ENCODE peak calls at places on chromosomes 3 and 15, in six cellular contexts. Z is Calu3, D is AG04450, J is GM23338, H is astrocyte of the spinal cord, F is H9. M is an unnamed sample.

GRCh38 chr15:58438956-58439355 is 7.2 kb downstream of the LIPC start:
- DNase-seq in Z (peak; percentile 45), D (peak; percentile 13), J (peak; percentile 69), H (peak; percentile 31), F (peak; percentile 44), M (peak; percentile 29)

GRCh38 chr3:69747511-69748248 is 8.4 kb downstream of the MITF start:
- DNase-seq in Z (no peak), D (no peak), J (no peak), H (no peak), F (no peak), M (no peak)

GRCh38 chr15:69391046-69391757 is 22.9 kb upstream of the KIF23 start:
- DNase-seq in Z (no peak), D (no peak), J (no peak), H (no peak), F (no peak), M (no peak)

GRCh38 chr3:58680896-58681525 is 14.4 kb upstream of the FAM3D start:
- DNase-seq in Z (no peak), D (no peak), J (no peak), H (no peak), F (no peak), M (no peak)

GRCh38 chr3:126835472-126836219 is 131.6 kb downstream of the CHCHD6 start:
- DNase-seq in Z (no peak), D (peak; percentile 37), J (peak; percentile 36), H (peak; percentile 56), F (no peak), M (no peak)

GRCh38 chr3:120879401-120879800 is 28.6 kb upstream of the STXBP5L start:
- DNase-seq in Z (no peak), D (no peak), J (no peak), H (no peak), F (no peak), M (no peak)

GRCh38 chr15:65862682-65863081 is 6.6 kb upstream of the RAB11A start:
- DNase-seq in Z (peak; percentile 49), D (no peak), J (peak; percentile 93), H (peak; percentile 61), F (peak; percentile 95), M (peak; percentile 55)

GRCh38 chr3:13378155-13378554 is 42.0 kb downstream of the NUP210 start:
- DNase-seq in Z (no peak), D (no peak), J (no peak), H (peak; percentile 15), F (no peak), M (no peak)

GRCh38 chr3:143934791-143935190 is 36.8 kb upstream of the DIPK2A start:
- DNase-seq in Z (no peak), D (no peak), J (no peak), H (no peak), F (no peak), M (no peak)

GRCh38 chr3:180804871-180805430 is 107.5 kb upstream of the FXR1 start:
- DNase-seq in Z (no peak), D (no peak), J (peak; percentile 92), H (peak; percentile 55), F (peak; percentile 79), M (peak; percentile 41)
- TF ChIP-seq CTCF in Z (peak; percentile 26), D (peak; percentile 39), J (peak; percentile 88), H (peak; percentile 48), F (peak; percentile 72), M (peak; percentile 17)

DNA sequence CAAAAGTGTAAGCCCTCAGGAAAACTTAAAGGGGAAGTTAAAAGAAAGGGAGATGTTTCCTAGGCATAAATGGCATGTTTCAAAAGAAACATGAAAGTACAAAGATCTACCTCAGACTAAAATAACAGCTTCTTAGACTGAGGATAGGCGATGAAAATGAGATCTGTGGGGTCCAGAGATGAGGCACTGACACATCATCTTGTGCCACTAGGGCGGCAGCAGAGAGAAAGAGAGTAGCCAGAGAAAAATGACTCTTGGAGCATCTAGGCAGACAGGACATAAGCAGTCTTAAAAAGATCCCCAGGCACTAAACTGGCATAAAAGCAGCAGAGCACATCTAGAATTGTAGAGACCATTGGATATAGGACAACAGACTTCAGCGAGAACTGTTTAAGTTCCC is 42.5 kb upstream of the RFX7 start:
- DNase-seq in Z (peak; percentile 50), D (no peak), J (peak; percentile 57), H (no peak), F (no peak), M (no peak)
- TF ChIP-seq CTCF in Z (peak; percentile 75), D (peak; percentile 18), J (peak; percentile 62), H (no peak), F (peak; percentile 50), M (no peak)

GRCh38 chr15:72117698-72118399 is at the start of gene MYO9A:
- DNase-seq in Z (peak; percentile 99), D (peak; percentile 96), J (peak; percentile 99), H (peak; percentile 99), F (peak; percentile 98), M (peak; percentile 97)
- TF ChIP-seq CTCF in Z (no peak), D (no peak), J (peak; percentile 32), H (no peak), F (no peak), M (no peak)

DNA sequence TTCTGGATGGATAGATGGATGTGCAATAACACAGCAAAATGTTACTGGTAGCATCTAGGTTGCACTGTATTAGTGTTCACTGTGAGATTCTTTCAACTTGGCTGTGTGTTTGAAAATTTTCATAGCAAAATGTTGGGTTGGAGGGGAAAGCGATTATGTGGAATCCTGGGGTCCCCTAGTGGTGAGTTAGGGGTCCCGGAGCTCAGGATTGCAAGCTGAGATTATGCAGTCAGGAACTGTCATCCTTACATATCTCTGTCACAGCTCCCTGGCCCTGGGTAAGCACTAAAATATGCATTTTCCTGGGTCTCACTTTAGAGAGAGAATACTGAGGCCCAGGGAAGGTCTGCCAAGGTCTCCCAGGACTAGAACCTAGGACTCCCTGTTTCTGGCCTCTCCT is 77.2 kb downstream of the CEMIP start:
- DNase-seq in Z (peak; percentile 47), D (no peak), J (peak; percentile 63), H (no peak), F (no peak), M (no peak)
- TF ChIP-seq CTCF in Z (peak; percentile 59), D (peak; percentile 44), J (peak; percentile 84), H (peak; percentile 30), F (peak; percentile 67), M (peak; percentile 64)

DNA sequence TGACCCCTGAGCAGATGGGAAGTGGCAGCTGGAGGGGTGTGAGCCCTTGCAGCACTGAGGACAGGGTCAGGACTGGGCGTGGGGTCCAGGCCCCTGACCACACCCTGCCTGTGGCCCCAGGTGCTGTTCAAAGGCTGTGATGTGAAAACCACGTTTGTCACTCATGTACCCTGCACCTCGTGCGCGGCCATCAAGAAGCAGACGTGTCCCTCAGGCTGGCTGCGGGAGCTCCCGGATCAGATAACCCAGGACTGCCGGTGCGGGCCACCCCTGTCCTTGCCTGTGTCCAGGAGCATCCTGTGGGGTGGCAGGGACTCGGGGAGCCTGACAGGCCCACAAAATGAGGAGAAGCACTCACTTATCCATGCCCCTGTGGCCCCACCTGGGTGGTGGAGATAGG is 5.9 kb downstream of the STAB1 start:
- DNase-seq in Z (no peak), D (no peak), J (no peak), H (no peak), F (no peak), M (no peak)
- TF ChIP-seq CTCF in Z (no peak), D (no peak), J (no peak), H (no peak), F (no peak), M (no peak)

DNA sequence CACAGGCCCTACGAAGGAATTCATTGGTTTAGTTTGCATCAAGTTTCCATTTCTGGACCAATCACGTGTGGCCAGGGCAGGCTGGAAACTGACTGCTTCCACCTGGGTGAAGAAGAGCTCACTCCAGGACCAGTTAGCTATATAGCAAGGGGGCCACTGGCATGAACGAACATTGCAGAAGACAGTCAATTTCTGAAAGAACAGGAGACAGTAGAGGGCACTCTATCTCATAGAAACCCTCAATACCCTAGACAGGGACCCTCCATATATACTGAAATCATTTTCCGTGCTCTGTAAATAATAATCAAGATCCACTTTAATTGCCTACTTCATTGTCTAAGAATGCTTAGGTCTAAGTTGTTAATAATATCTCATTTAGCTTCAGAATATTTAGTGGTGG is 215.6 kb downstream of the CADPS start:
- DNase-seq in Z (no peak), D (no peak), J (peak; percentile 30), H (no peak), F (no peak), M (no peak)
- TF ChIP-seq CTCF in Z (no peak), D (no peak), J (peak; percentile 58), H (no peak), F (peak; percentile 51), M (no peak)

GRCh38 chr3:151082880-151083838 is 2.3 kb upstream of the MED12L start:
- DNase-seq in Z (no peak), D (no peak), J (no peak), H (no peak), F (no peak), M (no peak)

GRCh38 chr3:151085889-151086483 is 522 bp downstream of the MED12L start:
- DNase-seq in Z (peak; percentile 42), D (no peak), J (peak; percentile 60), H (no peak), F (peak; percentile 58), M (peak; percentile 75)

GRCh38 chr3:151084893-151085226 is 604 bp upstream of the MED12L start:
- DNase-seq in Z (no peak), D (no peak), J (no peak), H (no peak), F (no peak), M (no peak)

GRCh38 chr3:151086484-151087456 is 1.3 kb downstream of the MED12L start:
- DNase-seq in Z (peak; percentile 82), D (peak; percentile 65), J (peak; percentile 84), H (peak; percentile 91), F (peak; percentile 85), M (peak; percentile 85)

DNA sequence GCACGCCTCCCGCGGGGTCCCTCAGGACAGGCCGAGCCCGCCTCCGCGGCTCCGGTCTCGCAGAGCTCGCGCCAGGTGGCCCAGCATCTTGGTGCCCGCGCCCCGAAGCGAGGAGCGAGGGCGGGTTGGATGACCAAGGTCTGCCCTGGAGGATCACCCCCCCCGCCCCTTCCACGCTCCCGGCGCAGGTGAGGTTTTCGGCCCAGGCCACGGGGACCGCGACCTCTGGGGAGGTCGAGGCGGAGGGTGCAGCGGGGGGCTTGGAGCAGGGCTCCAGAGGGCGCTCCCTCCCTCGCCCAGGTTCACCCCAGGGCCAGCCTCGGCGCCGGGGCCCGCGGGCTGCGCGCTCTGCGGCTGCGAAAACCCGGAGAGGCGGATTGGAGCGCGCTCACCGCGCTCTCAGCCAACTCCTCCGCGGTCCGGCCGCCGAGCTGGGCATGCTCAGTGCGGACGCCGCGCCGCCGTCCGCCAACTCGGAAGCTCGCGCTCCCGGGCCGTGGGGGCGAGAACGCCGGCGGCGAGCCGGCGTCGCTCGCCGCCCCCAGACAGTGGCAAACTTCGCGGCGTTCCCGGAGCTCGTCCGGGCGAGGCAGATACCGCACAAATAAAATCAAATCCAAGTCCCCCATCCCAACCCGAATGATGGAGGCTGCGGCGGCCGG is at the start of gene MED12L:
- DNase-seq in Z (peak; percentile 88), D (peak; percentile 24), J (peak; percentile 86), H (peak; percentile 74), F (peak; percentile 79), M (peak; percentile 88)
- TF ChIP-seq CTCF in Z (no peak), D (no peak), J (peak; percentile 59), H (no peak), F (peak; percentile 31), M (no peak)

M was measured in glutamatergic neuron.